ENCODE peak calls at places on chromosome 22, in nine cellular contexts. One of them, this sample, is unnamed.

GRCh38 chr22:46549971-46550641 is 12.7 kb upstream of the CELSR1 start:
- DNase-seq in AG04450: no peak
- DNase-seq in IMR-90: no peak
- DNase-seq in fibroblast of pulmonary artery: no peak
- DNase-seq in fibroblast of lung: no peak
- DNase-seq in foreskin fibroblast: no peak
- DNase-seq in cardiac fibroblast: no peak
- DNase-seq in astrocyte of the spinal cord: no peak
- DNase-seq in GM23338: no peak
- DNase-seq in this sample: no peak

GRCh38 chr22:44580756-44581435 is 82.9 kb upstream of the RTL6 start:
- DNase-seq in astrocyte of the spinal cord: no peak
- DNase-seq in fibroblast of lung: no peak
- DNase-seq in fibroblast of pulmonary artery: no peak
- DNase-seq in AG04450: no peak
- DNase-seq in cardiac fibroblast: no peak
- DNase-seq in foreskin fibroblast: no peak
- DNase-seq in GM23338: no peak
- DNase-seq in IMR-90: no peak
- DNase-seq in this sample: no peak

GRCh38 chr22:35446365-35446764 is 46.4 kb downstream of the MCM5 start:
- DNase-seq in cardiac fibroblast: peak
- DNase-seq in AG04450: peak
- DNase-seq in IMR-90: peak
- DNase-seq in fibroblast of lung: peak
- DNase-seq in GM23338: no peak
- DNase-seq in foreskin fibroblast: peak
- DNase-seq in fibroblast of pulmonary artery: peak
- DNase-seq in astrocyte of the spinal cord: peak
- DNase-seq in this sample: peak

GRCh38 chr22:48779661-48780596 is 1047.7 kb downstream of the BRD1 start:
- DNase-seq in fibroblast of pulmonary artery: no peak
- DNase-seq in astrocyte of the spinal cord: no peak
- DNase-seq in IMR-90: no peak
- DNase-seq in AG04450: no peak
- DNase-seq in GM23338: no peak
- DNase-seq in foreskin fibroblast: no peak
- DNase-seq in fibroblast of lung: no peak
- DNase-seq in cardiac fibroblast: no peak
- DNase-seq in this sample: no peak

GRCh38 chr22:33918676-33919590 is 1.3 kb downstream of the LARGE1 start:
- DNase-seq in GM23338: no peak
- DNase-seq in foreskin fibroblast: peak
- DNase-seq in astrocyte of the spinal cord: no peak
- DNase-seq in fibroblast of lung: peak
- DNase-seq in AG04450: no peak
- DNase-seq in IMR-90: peak
- DNase-seq in fibroblast of pulmonary artery: no peak
- DNase-seq in cardiac fibroblast: peak
- DNase-seq in this sample: peak

GRCh38 chr22:30262917-30263741 is 3.5 kb downstream of the OSM start:
- DNase-seq in cardiac fibroblast: peak
- DNase-seq in astrocyte of the spinal cord: peak
- DNase-seq in fibroblast of pulmonary artery: peak
- DNase-seq in foreskin fibroblast: peak
- DNase-seq in AG04450: no peak
- DNase-seq in IMR-90: peak
- DNase-seq in GM23338: peak
- DNase-seq in fibroblast of lung: peak
- DNase-seq in this sample: peak

GRCh38 chr22:31142285-31142684 is 2.0 kb upstream of the PLA2G3 start:
- DNase-seq in AG04450: no peak
- DNase-seq in astrocyte of the spinal cord: no peak
- DNase-seq in cardiac fibroblast: no peak
- DNase-seq in fibroblast of pulmonary artery: no peak
- DNase-seq in GM23338: no peak
- DNase-seq in foreskin fibroblast: no peak
- DNase-seq in IMR-90: no peak
- DNase-seq in fibroblast of lung: no peak
- DNase-seq in this sample: no peak

GRCh38 chr22:29700206-29700948 is 19.4 kb upstream of the CABP7 start:
- DNase-seq in astrocyte of the spinal cord: no peak
- DNase-seq in fibroblast of lung: no peak
- DNase-seq in cardiac fibroblast: no peak
- DNase-seq in AG04450: no peak
- DNase-seq in IMR-90: peak
- DNase-seq in GM23338: no peak
- DNase-seq in foreskin fibroblast: peak
- DNase-seq in fibroblast of pulmonary artery: no peak
- DNase-seq in this sample: no peak

GRCh38 chr22:35400335-35400680 is 368 bp downstream of the MCM5 start:
- DNase-seq in foreskin fibroblast: no peak
- DNase-seq in fibroblast of pulmonary artery: no peak
- DNase-seq in GM23338: peak
- DNase-seq in AG04450: no peak
- DNase-seq in fibroblast of lung: no peak
- DNase-seq in cardiac fibroblast: no peak
- DNase-seq in IMR-90: no peak
- DNase-seq in astrocyte of the spinal cord: no peak
- DNase-seq in this sample: no peak

GRCh38 chr22:19291218-19291579 is 320 bp downstream of the CLTCL1 start:
- DNase-seq in foreskin fibroblast: peak
- DNase-seq in GM23338: peak
- DNase-seq in cardiac fibroblast: peak
- DNase-seq in IMR-90: no peak
- DNase-seq in astrocyte of the spinal cord: peak
- DNase-seq in AG04450: no peak
- DNase-seq in fibroblast of pulmonary artery: peak
- DNase-seq in fibroblast of lung: no peak
- DNase-seq in this sample: no peak

GRCh38 chr22:29840498-29840897 is 2.4 kb upstream of the ASCC2 start:
- DNase-seq in IMR-90: no peak
- DNase-seq in fibroblast of pulmonary artery: no peak
- DNase-seq in fibroblast of lung: no peak
- DNase-seq in AG04450: no peak
- DNase-seq in GM23338: no peak
- DNase-seq in foreskin fibroblast: peak
- DNase-seq in astrocyte of the spinal cord: no peak
- DNase-seq in cardiac fibroblast: no peak
- DNase-seq in this sample: no peak

GRCh38 chr22:27115816-27116256 is 458.4 kb downstream of the MIAT start:
- DNase-seq in cardiac fibroblast: peak
- DNase-seq in fibroblast of pulmonary artery: peak
- DNase-seq in IMR-90: peak
- DNase-seq in GM23338: no peak
- DNase-seq in astrocyte of the spinal cord: peak
- DNase-seq in foreskin fibroblast: peak
- DNase-seq in AG04450: no peak
- DNase-seq in fibroblast of lung: no peak
- DNase-seq in this sample: peak

DNA sequence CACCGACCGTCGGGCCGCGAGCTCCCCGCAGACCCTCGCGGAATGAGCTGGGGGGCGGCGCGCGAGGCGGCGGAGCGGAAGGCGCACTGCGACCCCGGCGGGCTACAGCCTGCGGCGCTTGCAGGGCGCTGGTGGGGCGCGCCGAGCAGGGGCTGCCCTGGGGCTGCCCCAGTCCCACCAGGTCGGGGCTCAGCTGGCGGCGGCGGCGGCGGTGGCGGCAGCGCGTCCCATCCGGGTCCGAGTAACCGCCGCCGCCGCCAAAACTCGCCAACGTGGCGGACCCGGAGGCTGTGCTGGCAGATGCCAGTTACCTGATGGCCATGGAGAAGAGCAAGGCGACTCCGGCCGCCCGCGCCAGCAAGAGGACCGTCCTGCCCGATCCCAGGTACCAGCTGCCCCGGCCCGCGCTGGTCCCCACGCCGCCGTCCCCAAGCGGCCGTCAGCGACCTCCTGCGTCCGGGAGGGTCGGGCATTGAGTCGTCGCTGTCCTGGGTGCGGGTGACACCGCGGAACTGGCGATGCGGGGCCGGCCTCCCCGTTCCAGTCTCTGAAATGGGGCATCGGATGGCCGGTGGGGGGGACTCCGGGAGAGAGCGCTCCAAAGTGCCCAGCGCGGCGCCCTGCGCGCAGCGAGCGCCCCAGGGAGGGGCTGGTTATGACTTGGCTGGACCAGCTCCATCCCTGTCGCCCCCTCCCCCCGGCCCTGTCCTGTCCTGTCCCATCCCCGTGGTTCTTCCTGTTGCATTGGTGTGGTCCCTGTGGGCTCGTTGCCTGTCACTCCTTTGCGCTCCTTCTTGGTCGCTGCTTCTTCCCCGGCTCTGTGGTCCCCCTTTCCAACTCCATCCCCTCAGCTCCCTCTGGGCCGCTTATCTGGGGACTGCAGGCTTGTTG is 63.5 kb downstream of the CRYBB2 start:
- DNase-seq in astrocyte of the spinal cord: no peak
- DNase-seq in GM23338: peak
- DNase-seq in cardiac fibroblast: no peak
- DNase-seq in fibroblast of pulmonary artery: no peak
- DNase-seq in fibroblast of lung: no peak
- DNase-seq in AG04450: no peak
- DNase-seq in foreskin fibroblast: no peak
- DNase-seq in IMR-90: no peak
- DNase-seq in this sample: no peak
- TF ChIP-seq CTCF in astrocyte of the spinal cord: no peak
- TF ChIP-seq CTCF in GM23338: peak
- TF ChIP-seq CTCF in cardiac fibroblast: no peak
- TF ChIP-seq CTCF in fibroblast of pulmonary artery: no peak
- TF ChIP-seq CTCF in fibroblast of lung: no peak
- TF ChIP-seq CTCF in AG04450: no peak
- TF ChIP-seq CTCF in foreskin fibroblast: no peak
- TF ChIP-seq CTCF in IMR-90: no peak
- TF ChIP-seq CTCF in this sample: no peak

GRCh38 chr22:43152355-43153071 is 1.2 kb downstream of the TSPO start:
- DNase-seq in cardiac fibroblast: peak
- DNase-seq in GM23338: no peak
- DNase-seq in foreskin fibroblast: peak
- DNase-seq in astrocyte of the spinal cord: peak
- DNase-seq in fibroblast of pulmonary artery: peak
- DNase-seq in IMR-90: peak
- DNase-seq in fibroblast of lung: peak
- DNase-seq in AG04450: no peak
- DNase-seq in this sample: peak

GRCh38 chr22:43151251-43152000 is at the start of gene TSPO:
- DNase-seq in foreskin fibroblast: peak
- DNase-seq in cardiac fibroblast: peak
- DNase-seq in IMR-90: peak
- DNase-seq in GM23338: peak
- DNase-seq in AG04450: no peak
- DNase-seq in fibroblast of lung: peak
- DNase-seq in fibroblast of pulmonary artery: peak
- DNase-seq in astrocyte of the spinal cord: peak
- DNase-seq in this sample: peak

GRCh38 chr22:43153916-43154315 is 2.6 kb downstream of the TSPO start:
- DNase-seq in AG04450: no peak
- DNase-seq in fibroblast of pulmonary artery: no peak
- DNase-seq in GM23338: no peak
- DNase-seq in foreskin fibroblast: no peak
- DNase-seq in fibroblast of lung: no peak
- DNase-seq in IMR-90: no peak
- DNase-seq in astrocyte of the spinal cord: no peak
- DNase-seq in cardiac fibroblast: no peak
- DNase-seq in this sample: peak

GRCh38 chr22:43150731-43151206 is 590 bp upstream of the TSPO start:
- DNase-seq in astrocyte of the spinal cord: no peak
- DNase-seq in cardiac fibroblast: no peak
- DNase-seq in fibroblast of pulmonary artery: no peak
- DNase-seq in AG04450: no peak
- DNase-seq in IMR-90: no peak
- DNase-seq in foreskin fibroblast: no peak
- DNase-seq in fibroblast of lung: no peak
- DNase-seq in GM23338: no peak
- DNase-seq in this sample: no peak

DNA sequence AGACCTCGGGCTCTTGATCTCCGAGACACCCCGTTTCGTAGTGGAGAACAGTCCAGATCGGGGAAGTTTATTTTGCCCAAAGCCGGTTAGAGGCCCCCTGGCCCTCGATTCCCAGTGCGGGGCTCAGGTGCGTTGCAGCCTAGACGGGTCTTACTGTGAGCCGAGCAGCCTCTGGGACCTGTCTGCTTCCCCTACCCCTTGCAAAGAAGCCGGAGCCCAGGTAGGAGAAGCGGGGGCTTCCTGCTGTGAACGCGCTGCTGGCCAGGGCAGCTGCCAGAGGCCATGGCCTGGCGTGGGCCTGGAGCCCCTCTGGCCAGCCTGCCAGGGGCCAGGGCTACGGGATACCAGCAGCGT is 619 bp downstream of the TSPO start:
- DNase-seq in fibroblast of pulmonary artery: no peak
- DNase-seq in cardiac fibroblast: no peak
- DNase-seq in GM23338: peak
- DNase-seq in foreskin fibroblast: no peak
- DNase-seq in IMR-90: no peak
- DNase-seq in astrocyte of the spinal cord: no peak
- DNase-seq in fibroblast of lung: no peak
- DNase-seq in AG04450: no peak
- DNase-seq in this sample: no peak
- H3K4me3 ChIP-seq in fibroblast of pulmonary artery: peak
- H3K4me3 ChIP-seq in cardiac fibroblast: peak
- H3K4me3 ChIP-seq in GM23338: peak
- H3K4me3 ChIP-seq in foreskin fibroblast: peak
- H3K4me3 ChIP-seq in IMR-90: peak
- H3K4me3 ChIP-seq in astrocyte of the spinal cord: peak
- H3K4me3 ChIP-seq in fibroblast of lung: peak
- H3K4me3 ChIP-seq in AG04450: peak
- H3K4me3 ChIP-seq in this sample: peak

DNA sequence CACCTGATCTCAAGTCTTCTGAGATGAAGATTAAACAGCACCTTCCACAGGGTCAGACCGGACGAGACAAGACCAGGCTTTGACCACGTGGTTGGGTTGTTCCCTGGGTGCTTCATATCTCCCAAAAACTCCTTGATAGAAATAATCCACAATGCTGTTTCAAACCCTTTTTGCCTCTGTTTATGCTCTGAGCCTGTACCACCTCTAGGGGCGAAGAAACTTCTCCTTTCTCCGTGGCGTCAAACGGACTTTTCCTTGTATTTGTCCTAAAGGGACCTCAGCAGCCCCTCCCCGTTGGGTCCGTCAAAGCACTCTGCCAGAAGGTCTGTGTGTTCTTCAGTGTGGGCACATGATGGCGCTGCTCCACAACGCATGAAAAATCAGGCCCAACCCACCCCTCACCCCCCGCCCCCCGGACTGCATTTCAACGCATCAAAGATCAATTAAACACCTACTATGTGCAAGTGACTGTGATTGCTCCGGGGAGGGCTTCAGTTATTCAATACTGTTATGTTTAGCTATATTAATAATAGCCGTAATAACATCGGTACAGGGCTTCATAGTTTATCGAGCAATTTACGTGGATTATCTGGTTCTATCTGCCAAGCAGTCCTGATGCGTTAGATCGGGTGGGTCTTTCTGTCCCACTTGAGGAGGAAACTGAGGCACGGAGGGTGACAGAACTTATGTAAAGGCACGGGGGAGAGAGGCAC is 17.3 kb upstream of the EIF3D start:
- DNase-seq in fibroblast of lung: peak
- DNase-seq in foreskin fibroblast: peak
- DNase-seq in IMR-90: peak
- DNase-seq in AG04450: no peak
- DNase-seq in fibroblast of pulmonary artery: peak
- DNase-seq in astrocyte of the spinal cord: peak
- DNase-seq in cardiac fibroblast: peak
- DNase-seq in GM23338: peak
- DNase-seq in this sample: peak
- TF ChIP-seq CTCF in fibroblast of lung: peak
- TF ChIP-seq CTCF in foreskin fibroblast: peak
- TF ChIP-seq CTCF in IMR-90: peak
- TF ChIP-seq CTCF in AG04450: peak
- TF ChIP-seq CTCF in fibroblast of pulmonary artery: peak
- TF ChIP-seq CTCF in astrocyte of the spinal cord: peak
- TF ChIP-seq CTCF in cardiac fibroblast: peak
- TF ChIP-seq CTCF in GM23338: peak
- TF ChIP-seq CTCF in this sample: peak

GRCh38 chr22:36797988-36798670 is 18.7 kb downstream of the PVALB start:
- DNase-seq in IMR-90: no peak
- DNase-seq in cardiac fibroblast: no peak
- DNase-seq in foreskin fibroblast: no peak
- DNase-seq in fibroblast of lung: no peak
- DNase-seq in astrocyte of the spinal cord: no peak
- DNase-seq in fibroblast of pulmonary artery: no peak
- DNase-seq in AG04450: no peak
- DNase-seq in GM23338: peak
- DNase-seq in this sample: no peak
- H3K4me3 ChIP-seq in IMR-90: no peak
- H3K4me3 ChIP-seq in cardiac fibroblast: no peak
- H3K4me3 ChIP-seq in foreskin fibroblast: no peak
- H3K4me3 ChIP-seq in fibroblast of lung: no peak
- H3K4me3 ChIP-seq in astrocyte of the spinal cord: no peak
- H3K4me3 ChIP-seq in fibroblast of pulmonary artery: no peak
- H3K4me3 ChIP-seq in AG04450: no peak
- H3K4me3 ChIP-seq in GM23338: no peak
- H3K4me3 ChIP-seq in this sample: no peak

This sample was measured in fibroblast of mammary gland.